ENCODE peak calls at places on chromosomes 5 and 9, in ten cellular contexts. T is GM06990; I is cerebellar cortex; V is NCI-H446; E is frontal cortex; L is stimulated activated CD8-positive, alpha-beta memory T cell treated with anti-CD3 and anti-CD28 coated beads, Interleukin-4, amount 100 ng/mL, for 48 hours; P is substantia nigra; U is EL; Q is myocyte; S is naive thymus-derived CD4-positive, alpha-beta T cell. B is an unnamed sample.

GRCh38 chr9:35944173-35944572 is 13.8 kb downstream of the OR2S2 start:
- DNase-seq in S (no peak), P (no peak), U (no peak), L (no peak), E (no peak), T (no peak), I (no peak), V (no peak), Q (no peak), B (no peak)

GRCh38 chr9:112029921-112030444 is 133.4 kb downstream of the UGCG start:
- DNase-seq in S (no peak), E (no peak), U (peak; percentile 83), T (no peak), L (no peak), P (no peak), V (no peak), I (peak; percentile 70), Q (peak; percentile 34), B (no peak)

GRCh38 chr9:77502568-77502967 is 145.6 kb downstream of the GNA14 start:
- DNase-seq in T (no peak), V (no peak), Q (no peak), L (no peak), E (no peak), U (no peak), P (no peak), I (no peak), S (no peak), B (no peak)

GRCh38 chr5:161105563-161105962 is 253.6 kb upstream of the ATP10B start:
- DNase-seq in E (no peak), U (no peak), T (no peak), P (peak; percentile 22), Q (peak; percentile 79), S (no peak), L (no peak), V (no peak), I (no peak), B (no peak)

GRCh38 chr9:2338770-2339169 is 282.8 kb upstream of the VLDLR start:
- DNase-seq in U (no peak), L (no peak), T (no peak), Q (no peak), V (no peak), E (no peak), P (no peak), I (no peak), S (no peak), B (no peak)

GRCh38 chr9:111926421-111926875 is 29.8 kb downstream of the UGCG start:
- DNase-seq in I (no peak), S (peak; percentile 83), L (peak; percentile 55), Q (peak; percentile 98), V (no peak), E (peak; percentile 10), P (peak; percentile 9), U (peak; percentile 88), T (peak; percentile 76), B (peak; percentile 92)

GRCh38 chr5:891837-892389 is 688 bp downstream of the BRD9 start:
- DNase-seq in E (no peak), U (peak; percentile 36), T (no peak), V (no peak), L (peak; percentile 42), I (peak; percentile 16), S (no peak), P (no peak), Q (peak; percentile 27), B (no peak)

GRCh38 chr5:119031905-119032304 is 39.0 kb upstream of the DMXL1 start:
- DNase-seq in L (peak; percentile 35), Q (no peak), T (peak; percentile 37), U (no peak), P (no peak), I (no peak), S (no peak), V (no peak), E (no peak), B (no peak)

GRCh38 chr5:130964238-130965192 is 200.5 kb downstream of the HINT1 start:
- DNase-seq in L (no peak), V (no peak), U (no peak), Q (no peak), E (no peak), I (no peak), T (no peak), P (no peak), S (no peak), B (no peak)

GRCh38 chr9:126157409-126157808 is 169.2 kb upstream of the MVB12B start:
- DNase-seq in U (no peak), V (no peak), L (no peak), I (no peak), Q (no peak), S (no peak), E (no peak), P (no peak), T (no peak), B (peak; percentile 39)

GRCh38 chr9:79962836-79963235 is 391.1 kb downstream of the TLE4 start:
- DNase-seq in T (no peak), Q (peak; percentile 51), V (no peak), L (no peak), I (no peak), E (no peak), S (no peak), U (no peak), P (no peak), B (no peak)

GRCh38 chr5:72485366-72486052 is 21.7 kb downstream of the ZNF366 start:
- DNase-seq in L (no peak), U (no peak), S (no peak), P (no peak), T (no peak), Q (peak; percentile 84), E (no peak), V (peak; percentile 39), I (no peak), B (no peak)

GRCh38 chr9:79193001-79193400 is 378.8 kb upstream of the TLE4 start:
- DNase-seq in I (no peak), S (no peak), V (no peak), L (no peak), P (no peak), T (no peak), E (no peak), Q (no peak), U (peak; percentile 68), B (no peak)

GRCh38 chr9:33350310-33350709 is 52.1 kb downstream of the AQP7 start:
- DNase-seq in T (no peak), E (no peak), S (no peak), P (no peak), L (no peak), I (no peak), Q (peak; percentile 63), U (peak; percentile 43), V (no peak), B (no peak)

GRCh38 chr5:88388476-88389170 is 120.0 kb upstream of the TMEM161B start:
- DNase-seq in P (no peak), E (no peak), T (no peak), L (no peak), V (no peak), Q (no peak), S (no peak), U (no peak), I (peak; percentile 42), B (no peak)

GRCh38 chr9:88775037-88775471 is 216.2 kb upstream of the S1PR3 start:
- DNase-seq in V (no peak), U (peak; percentile 85), I (no peak), T (no peak), S (no peak), L (no peak), Q (no peak), E (no peak), P (no peak), B (no peak)

GRCh38 chr9:134633362-134634142 is 8.1 kb upstream of the COL5A1 start:
- DNase-seq in V (no peak), Q (no peak), E (no peak), P (no peak), L (no peak), T (no peak), S (no peak), I (no peak), U (no peak), B (peak; percentile 48)

GRCh38 chr9:112380771-112381181 is 868 bp downstream of the HSDL2 start:
- DNase-seq in I (peak; percentile 17), P (no peak), L (no peak), S (no peak), T (peak; percentile 45), E (no peak), U (no peak), Q (peak; percentile 18), V (no peak), B (no peak)

GRCh38 chr9:121577201-121577600 is 74.2 kb upstream of the DAB2IP start:
- DNase-seq in T (no peak), V (no peak), U (no peak), I (peak; percentile 51), P (no peak), L (no peak), E (no peak), Q (no peak), S (no peak), B (no peak)

GRCh38 chr9:91546574-91546973 is 122.9 kb upstream of the NFIL3 start:
- DNase-seq in L (no peak), U (peak; percentile 45), S (no peak), E (no peak), Q (peak; percentile 44), I (no peak), V (no peak), T (no peak), P (no peak), B (no peak)

GRCh38 chr9:19358691-19359090 is 21.3 kb downstream of the RPS6 start:
- DNase-seq in P (no peak), U (no peak), Q (no peak), I (no peak), V (no peak), T (no peak), S (no peak), L (no peak), E (no peak), B (no peak)

GRCh38 chr9:102124465-102124864 is 386.0 kb upstream of the GRIN3A start:
- DNase-seq in T (no peak), L (no peak), V (no peak), S (no peak), U (no peak), I (no peak), Q (no peak), P (no peak), E (no peak), B (no peak)

GRCh38 chr9:70229579-70229978 is 29.2 kb upstream of the SMC5 start:
- DNase-seq in V (peak; percentile 9), E (no peak), S (no peak), Q (peak; percentile 60), U (peak; percentile 48), I (peak; percentile 79), L (no peak), P (no peak), T (no peak), B (no peak)

GRCh38 chr9:132509921-132510874 is 72.2 kb upstream of the BARHL1 start:
- DNase-seq in E (no peak), P (no peak), S (no peak), T (no peak), L (no peak), V (no peak), I (no peak), U (no peak), Q (no peak), B (peak; percentile 50)

GRCh38 chr5:96408841-96409458 is 24.1 kb downstream of the PCSK1 start:
- DNase-seq in E (no peak), T (no peak), I (no peak), P (no peak), Q (no peak), S (no peak), U (no peak), L (no peak), V (no peak), B (no peak)

GRCh38 chr9:109975574-109976327 is 195.8 kb downstream of the PALM2AKAP2 start:
- DNase-seq in U (peak; percentile 15), L (no peak), P (no peak), S (no peak), T (no peak), V (peak; percentile 44), E (no peak), I (no peak), Q (peak; percentile 69), B (no peak)

GRCh38 chr9:129602598-129603415 is 18.1 kb downstream of the C9orf50 start:
- DNase-seq in U (no peak), L (no peak), E (no peak), V (no peak), P (no peak), S (no peak), I (no peak), Q (no peak), T (no peak), B (no peak)

B was measured in spleen.